ENCODE peak calls at places on chromosome 16, in five cellular contexts. A is left ventricle myocardium inferior; K is effector CD8-positive, alpha-beta T cell; J is activated CD8-positive, alpha-beta memory T cell treated with anti-CD3 and anti-CD28 coated beads for 48 hours; V is HEK293T. L is an unnamed sample.

GRCh38 chr16:73036074-73036826 is 11.7 kb downstream of the ZFHX3 start:
- DNase-seq in A (no peak), K (no peak), J (no peak), V (no peak), L (no peak)

GRCh38 chr16:22787456-22788189 is 26.3 kb upstream of the HS3ST2 start:
- DNase-seq in A (no peak), K (no peak), J (no peak), V (no peak), L (no peak)

GRCh38 chr16:23754594-23755483 is at the start of gene CHP2:
- DNase-seq in A (no peak), K (no peak), J (no peak), V (peak; percentile 30), L (no peak)

GRCh38 chr16:75113541-75114121 is 2.9 kb downstream of the LDHD start:
- DNase-seq in A (no peak), K (no peak), J (no peak), V (no peak), L (no peak)

GRCh38 chr16:67163164-67163902 is 1.2 kb upstream of the HSF4 start:
- DNase-seq in A (peak; percentile 68), K (no peak), J (no peak), V (no peak), L (no peak)

GRCh38 chr16:2467301-2468141 is 3.6 kb upstream of the NTN3 start:
- DNase-seq in A (peak; percentile 80), K (no peak), J (no peak), V (peak; percentile 56), L (peak; percentile 32)

GRCh38 chr16:69349508-69349907 is 2.1 kb downstream of the TMED6 start:
- DNase-seq in A (no peak), K (no peak), J (no peak), V (no peak), L (no peak)

GRCh38 chr16:84312783-84313382 is 18.2 kb downstream of the WFDC1 start:
- DNase-seq in A (no peak), K (no peak), J (no peak), V (no peak), L (no peak)

GRCh38 chr16:82639263-82639662 is 12.5 kb downstream of the CDH13 start:
- DNase-seq in A (no peak), K (no peak), J (no peak), V (no peak), L (no peak)

GRCh38 chr16:67372664-67373063 is 20.6 kb downstream of the TPPP3 start:
- DNase-seq in A (no peak), K (no peak), J (no peak), V (no peak), L (no peak)

GRCh38 chr16:88773812-88774291 is 11.2 kb downstream of the PIEZO1 start:
- DNase-seq in A (peak; percentile 75), K (no peak), J (no peak), V (no peak), L (no peak)

L was measured in endothelial cell.